ENCODE peak calls at places on chromosomes 4 and X, in eight cellular contexts. P is mammary epithelial cell; Y is stimulated activated CD8-positive, alpha-beta memory T cell treated with anti-CD3 and anti-CD28 coated beads, Interleukin-4, amount 100 ng/mL, for 1 hour; A is left ventricle myocardium inferior; H is nephron progenitor cell; R is T-cell; J is CD4-positive, alpha-beta memory T cell; Q is pancreas. L is an unnamed sample.

GRCh38 chr4:125547842-125548241 is 233.1 kb downstream of the FAT4 start:
- DNase-seq in P (no peak), Y (no peak), J (no peak), A (no peak), Q (no peak), H (no peak), R (no peak), L (no peak)

GRCh38 chr4:3520796-3521600 is 11.2 kb downstream of the LRPAP1 start:
- DNase-seq in R (no peak), J (peak), P (no peak), Q (peak), A (no peak), Y (no peak), H (no peak), L (peak)

GRCh38 chr4:85861064-85861767 is 386.3 kb downstream of the ARHGAP24 start:
- DNase-seq in H (no peak), Q (no peak), R (no peak), J (no peak), A (no peak), Y (no peak), P (no peak), L (no peak)

GRCh38 chr4:167031534-167032156 is 202.6 kb downstream of the SPOCK3 start:
- DNase-seq in A (no peak), R (no peak), Y (no peak), P (peak), J (no peak), Q (no peak), H (no peak), L (no peak)

GRCh38 chrX:68697465-68698125 is 50.1 kb downstream of the STARD8 start:
- DNase-seq in R (no peak), Y (no peak), J (no peak), A (no peak), P (no peak), H (no peak), Q (no peak), L (no peak)

GRCh38 chr4:92658318-92658717 is 354.6 kb downstream of the GRID2 start:
- DNase-seq in J (no peak), Q (no peak), H (no peak), P (no peak), Y (no peak), A (no peak), R (no peak), L (no peak)

GRCh38 chr4:72886602-72887001 is 182.9 kb downstream of the COX18 start:
- DNase-seq in A (no peak), Q (no peak), J (no peak), P (no peak), R (no peak), Y (no peak), H (no peak), L (no peak)

GRCh38 chr4:4914059-4914820 is 54.8 kb downstream of the MSX1 start:
- DNase-seq in P (peak), H (no peak), R (no peak), A (no peak), Y (no peak), J (no peak), Q (no peak), L (no peak)

GRCh38 chr4:5050520-5050955 is 742 bp upstream of the STK32B start:
- DNase-seq in R (no peak), J (no peak), Y (no peak), A (peak), H (peak), Q (peak), P (peak), L (peak)

GRCh38 chr4:164252286-164252685 is 501.6 kb upstream of the SMIM31 start:
- DNase-seq in P (peak), A (no peak), Q (no peak), J (no peak), Y (no peak), H (peak), R (no peak), L (no peak)

GRCh38 chr4:100095729-100096595 is 94.3 kb downstream of the DDIT4L start:
- DNase-seq in A (peak), Q (peak), R (peak), J (peak), P (peak), H (peak), Y (peak), L (peak)

GRCh38 chr4:81783565-81783964 is 311.9 kb upstream of the RASGEF1B start:
- DNase-seq in H (no peak), A (no peak), Q (no peak), J (no peak), R (no peak), P (no peak), Y (no peak), L (no peak)

GRCh38 chr4:76689079-76689817 is 208.7 kb downstream of the SOWAHB start:
- DNase-seq in J (no peak), Y (no peak), R (no peak), P (peak), Q (peak), A (peak), H (peak), L (peak)

GRCh38 chr4:110119880-110120279 is 78.5 kb downstream of the ELOVL6 start:
- DNase-seq in R (no peak), Y (no peak), H (no peak), A (no peak), J (no peak), Q (no peak), P (peak), L (no peak)

GRCh38 chr4:185965456-185966384 is 103.2 kb upstream of the TLR3 start:
- DNase-seq in J (no peak), A (no peak), H (no peak), Q (no peak), P (no peak), Y (no peak), R (no peak), L (no peak)

L was measured in upper lobe of left lung.